ENCODE peak calls at places on chromosomes 12 and 14, in five cellular contexts. X, U, W, N and M are unnamed samples.

GRCh38 chr12:50690923-50691322 is 73.0 kb upstream of the ATF1 start:
- DNase-seq in X (no peak), U (peak), W (no peak), N (peak), M (no peak)

GRCh38 chr12:74539765-74540526 is 2.3 kb downstream of the ATXN7L3B start:
- DNase-seq in X (no peak), U (peak), W (no peak), N (no peak), M (peak)

GRCh38 chr12:18454330-18454729 is 193.0 kb downstream of the PIK3C2G start:
- DNase-seq in X (no peak), U (no peak), W (no peak), N (no peak), M (no peak)

GRCh38 chr12:6788972-6789905 is at the start of gene CD4:
- DNase-seq in X (peak), U (no peak), W (peak), N (no peak), M (no peak)

GRCh38 chr14:76848879-76849278 is 22.7 kb downstream of the LRRC74A start:
- DNase-seq in X (no peak), U (no peak), W (no peak), N (no peak), M (no peak)

GRCh38 chr14:21505009-21505553 is 6.1 kb downstream of the METTL3 start:
- DNase-seq in X (peak), U (no peak), W (no peak), N (no peak), M (peak)

GRCh38 chr12:88188180-88188579 is 46.1 kb downstream of the TMTC3 start:
- DNase-seq in X (no peak), U (peak), W (no peak), N (peak), M (no peak)

GRCh38 chr12:1083888-1084262 is 92.9 kb downstream of the ERC1 start:
- DNase-seq in X (no peak), U (peak), W (no peak), N (peak), M (peak)